ENCODE peak calls at places on chromosomes 7 and 10, in six cellular contexts. One of them, this sample, is unnamed.
A peak's percentile ranks its signal among the peaks of the same experiment; 100 is the strongest.

GRCh38 chr10:116826803-116827202 is 22.5 kb upstream of the ENO4 start:
- DNase-seq in K562: no peak
- DNase-seq in PC-3: no peak
- DNase-seq in astrocyte: peak; percentile 95
- DNase-seq in PC-9: no peak
- DNase-seq in HCT116: peak; percentile 12
- DNase-seq in this sample: no peak

GRCh38 chr7:130154501-130155317 is 50.5 kb downstream of the TMEM209 start:
- DNase-seq in K562: peak; percentile 76
- DNase-seq in PC-3: peak; percentile 19
- DNase-seq in astrocyte: no peak
- DNase-seq in PC-9: no peak
- DNase-seq in HCT116: no peak
- DNase-seq in this sample: no peak

GRCh38 chr7:67251986-67252558 is 255.4 kb downstream of the TYW1 start:
- DNase-seq in K562: peak; percentile 9
- DNase-seq in PC-3: no peak
- DNase-seq in astrocyte: no peak
- DNase-seq in PC-9: no peak
- DNase-seq in HCT116: no peak
- DNase-seq in this sample: no peak

GRCh38 chr10:77417806-77418205 is 219.8 kb downstream of the KCNMA1 start:
- DNase-seq in K562: no peak
- DNase-seq in PC-3: no peak
- DNase-seq in astrocyte: no peak
- DNase-seq in PC-9: no peak
- DNase-seq in HCT116: no peak
- DNase-seq in this sample: no peak

GRCh38 chr7:29957921-29958320 is 31.7 kb downstream of the SCRN1 start:
- DNase-seq in K562: no peak
- DNase-seq in PC-3: no peak
- DNase-seq in astrocyte: no peak
- DNase-seq in PC-9: no peak
- DNase-seq in HCT116: no peak
- DNase-seq in this sample: no peak

GRCh38 chr7:13262929-13263530 is 575.6 kb downstream of the ARL4A start:
- DNase-seq in K562: peak; percentile 56
- DNase-seq in PC-3: peak; percentile 74
- DNase-seq in astrocyte: peak; percentile 24
- DNase-seq in PC-9: no peak
- DNase-seq in HCT116: peak; percentile 26
- DNase-seq in this sample: no peak

GRCh38 chr10:85459906-85460305 is 906.7 kb downstream of the GRID1 start:
- DNase-seq in K562: no peak
- DNase-seq in PC-3: no peak
- DNase-seq in astrocyte: no peak
- DNase-seq in PC-9: no peak
- DNase-seq in HCT116: no peak
- DNase-seq in this sample: no peak

GRCh38 chr7:7861211-7861633 is 107.4 kb upstream of the GLCCI1 start:
- DNase-seq in K562: no peak
- DNase-seq in PC-3: peak; percentile 86
- DNase-seq in astrocyte: peak; percentile 86
- DNase-seq in PC-9: peak; percentile 35
- DNase-seq in HCT116: peak; percentile 7
- DNase-seq in this sample: peak; percentile 7

GRCh38 chr10:2920166-2920565 is 147.2 kb upstream of the PFKP start:
- DNase-seq in K562: no peak
- DNase-seq in PC-3: no peak
- DNase-seq in astrocyte: no peak
- DNase-seq in PC-9: no peak
- DNase-seq in HCT116: no peak
- DNase-seq in this sample: no peak

GRCh38 chr10:7121154-7121797 is 289.6 kb downstream of the SFMBT2 start:
- DNase-seq in K562: peak; percentile 75
- DNase-seq in PC-3: peak; percentile 51
- DNase-seq in astrocyte: no peak
- DNase-seq in PC-9: peak; percentile 14
- DNase-seq in HCT116: peak; percentile 8
- DNase-seq in this sample: no peak

GRCh38 chr10:129861776-129862530 is 102.1 kb downstream of the EBF3 start:
- DNase-seq in K562: no peak
- DNase-seq in PC-3: no peak
- DNase-seq in astrocyte: no peak
- DNase-seq in PC-9: no peak
- DNase-seq in HCT116: no peak
- DNase-seq in this sample: no peak

GRCh38 chr10:36634916-36635315 is 490.5 kb upstream of the ANKRD30A start:
- DNase-seq in K562: no peak
- DNase-seq in PC-3: peak; percentile 82
- DNase-seq in astrocyte: peak; percentile 82
- DNase-seq in PC-9: no peak
- DNase-seq in HCT116: no peak
- DNase-seq in this sample: no peak

GRCh38 chr7:70098133-70098561 is 499.9 kb downstream of the AUTS2 start:
- DNase-seq in K562: no peak
- DNase-seq in PC-3: no peak
- DNase-seq in astrocyte: peak; percentile 11
- DNase-seq in PC-9: no peak
- DNase-seq in HCT116: no peak
- DNase-seq in this sample: no peak

GRCh38 chr10:132547421-132547861 is 9.9 kb downstream of the INPP5A start:
- DNase-seq in K562: no peak
- DNase-seq in PC-3: no peak
- DNase-seq in astrocyte: no peak
- DNase-seq in PC-9: no peak
- DNase-seq in HCT116: no peak
- DNase-seq in this sample: no peak

GRCh38 chr7:150325110-150325611 is 1.8 kb upstream of the ACTR3C start:
- DNase-seq in K562: no peak
- DNase-seq in PC-3: no peak
- DNase-seq in astrocyte: peak; percentile 73
- DNase-seq in PC-9: no peak
- DNase-seq in HCT116: no peak
- DNase-seq in this sample: no peak

GRCh38 chr7:44281811-44282600 is 43.4 kb downstream of the CAMK2B start:
- DNase-seq in K562: no peak
- DNase-seq in PC-3: no peak
- DNase-seq in astrocyte: no peak
- DNase-seq in PC-9: no peak
- DNase-seq in HCT116: no peak
- DNase-seq in this sample: no peak

GRCh38 chr7:23247602-23248335 is 1.2 kb downstream of the GPNMB start:
- DNase-seq in K562: no peak
- DNase-seq in PC-3: no peak
- DNase-seq in astrocyte: no peak
- DNase-seq in PC-9: no peak
- DNase-seq in HCT116: no peak
- DNase-seq in this sample: no peak

GRCh38 chr10:102669206-102670064 is 25.2 kb downstream of the TRIM8 start:
- DNase-seq in K562: peak; percentile 20
- DNase-seq in PC-3: peak; percentile 65
- DNase-seq in astrocyte: peak; percentile 30
- DNase-seq in PC-9: peak; percentile 61
- DNase-seq in HCT116: peak; percentile 35
- DNase-seq in this sample: no peak

GRCh38 chr7:116380030-116380429 is 119.5 kb upstream of the CAV2 start:
- DNase-seq in K562: no peak
- DNase-seq in PC-3: no peak
- DNase-seq in astrocyte: peak; percentile 27
- DNase-seq in PC-9: no peak
- DNase-seq in HCT116: no peak
- DNase-seq in this sample: no peak

GRCh38 chr7:131071786-131072504 is 255.7 kb upstream of the MKLN1 start:
- DNase-seq in K562: peak; percentile 99
- DNase-seq in PC-3: peak; percentile 72
- DNase-seq in astrocyte: peak; percentile 86
- DNase-seq in PC-9: no peak
- DNase-seq in HCT116: no peak
- DNase-seq in this sample: no peak

GRCh38 chr10:101566333-101567164 is 21.5 kb downstream of the POLL start:
- DNase-seq in K562: peak; percentile 72
- DNase-seq in PC-3: peak; percentile 15
- DNase-seq in astrocyte: peak; percentile 5
- DNase-seq in PC-9: no peak
- DNase-seq in HCT116: no peak
- DNase-seq in this sample: no peak

GRCh38 chr10:89327803-89328441 is at the start of gene IFIT3:
- DNase-seq in K562: peak; percentile 71
- DNase-seq in PC-3: peak; percentile 80
- DNase-seq in astrocyte: peak; percentile 95
- DNase-seq in PC-9: peak; percentile 36
- DNase-seq in HCT116: peak; percentile 44
- DNase-seq in this sample: no peak

DNA sequence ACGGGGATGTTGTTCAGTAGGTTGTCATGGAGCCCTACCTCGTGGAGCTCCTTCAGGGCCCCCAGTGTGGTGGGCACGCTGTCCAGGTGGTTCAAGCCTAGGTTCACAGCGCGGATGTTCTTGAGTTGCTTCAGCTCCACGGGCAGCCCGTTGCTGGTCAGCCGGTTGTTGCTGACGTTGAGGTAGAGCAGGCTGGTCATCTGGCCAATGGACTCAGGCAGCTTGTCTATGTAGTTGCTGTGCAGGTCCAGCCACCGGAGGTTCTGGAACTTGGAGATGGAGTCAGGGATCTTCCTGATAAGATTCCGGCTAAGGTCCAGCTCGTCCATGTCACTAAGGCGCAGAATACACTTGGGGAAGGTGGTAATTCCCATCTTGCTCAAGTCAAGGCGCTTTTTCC is 26.0 kb downstream of the LRRC18 start:
- DNase-seq in K562: no peak
- DNase-seq in PC-3: no peak
- DNase-seq in astrocyte: no peak
- DNase-seq in PC-9: no peak
- DNase-seq in HCT116: no peak
- DNase-seq in this sample: no peak
- H3K36me3 ChIP-seq in K562: no peaks in the 10 kb centered on the region
- H3K36me3 ChIP-seq in PC-3: no peaks in the 10 kb centered on the region
- H3K36me3 ChIP-seq in astrocyte: no peaks in the 10 kb centered on the region
- H3K36me3 ChIP-seq in PC-9: no peaks in the 10 kb centered on the region
- H3K36me3 ChIP-seq in HCT116: no peaks in the 10 kb centered on the region
- H3K36me3 ChIP-seq in this sample: no peaks in the 10 kb centered on the region

DNA sequence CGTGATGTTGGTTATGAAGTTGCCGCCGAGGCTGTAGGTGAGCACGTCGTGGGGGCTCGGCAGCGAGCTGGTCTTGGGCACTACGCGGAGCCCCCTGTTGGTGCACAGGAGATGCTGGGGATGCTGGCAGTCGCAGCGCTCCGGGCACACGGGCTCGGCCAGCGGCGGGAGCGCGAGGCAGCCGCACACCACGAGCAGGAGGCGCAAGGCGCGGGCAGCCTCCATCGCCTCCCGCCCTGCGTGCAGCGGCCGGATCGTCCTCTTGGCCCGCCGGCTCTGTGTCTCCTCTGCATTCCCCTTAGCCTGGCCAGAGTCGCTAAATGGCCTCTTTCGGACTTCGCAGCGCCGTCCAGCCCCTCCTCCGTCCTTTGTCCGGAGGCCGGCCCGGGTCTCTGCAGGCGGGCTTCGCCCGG is 302 bp downstream of the TRIL start:
- DNase-seq in K562: no peak
- DNase-seq in PC-3: no peak
- DNase-seq in astrocyte: no peak
- DNase-seq in PC-9: no peak
- DNase-seq in HCT116: no peak
- DNase-seq in this sample: no peak
- TF ChIP-seq EZH2 in K562: no peak
- TF ChIP-seq EZH2 in PC-3: no peak
- TF ChIP-seq EZH2 in astrocyte: peak; percentile 48
- TF ChIP-seq EZH2 in PC-9: no peak
- TF ChIP-seq EZH2 in HCT116: no peak
- TF ChIP-seq EZH2 in this sample: peak; percentile 55

DNA sequence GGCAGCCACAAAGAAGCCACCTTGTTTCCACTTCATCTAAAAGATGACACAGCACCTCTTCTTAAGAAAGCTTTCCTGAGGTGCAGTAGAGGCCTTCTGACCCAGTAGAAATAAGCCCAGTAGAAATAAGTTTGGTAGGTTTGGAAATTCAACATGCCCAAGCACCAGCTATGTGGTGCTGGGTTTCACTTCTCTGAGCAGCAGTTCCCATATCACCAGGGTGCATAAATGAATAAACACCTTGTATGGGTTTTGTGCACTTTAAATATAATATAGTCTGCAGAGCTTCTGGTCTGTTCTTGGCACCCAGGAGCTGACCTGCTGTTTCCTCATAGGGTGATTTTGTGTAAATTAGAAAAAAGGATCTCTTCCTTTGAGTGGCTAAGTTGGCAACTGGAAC is 492.4 kb upstream of the SORCS1 start:
- DNase-seq in K562: no peak
- DNase-seq in PC-3: no peak
- DNase-seq in astrocyte: no peak
- DNase-seq in PC-9: no peak
- DNase-seq in HCT116: no peak
- DNase-seq in this sample: no peak
- H3K9me3 ChIP-seq in K562: no peaks in the 10 kb centered on the region
- H3K9me3 ChIP-seq in PC-3: no peaks in the 10 kb centered on the region
- H3K9me3 ChIP-seq in astrocyte: peaks cover 4% of the 10 kb centered on the region
- H3K9me3 ChIP-seq in PC-9: no peaks in the 10 kb centered on the region
- H3K9me3 ChIP-seq in HCT116: peaks cover 30% of the 10 kb centered on the region
- H3K9me3 ChIP-seq in this sample: peaks cover 2% of the 10 kb centered on the region

GRCh38 chr7:55496906-55497305 is 75.4 kb downstream of the VOPP1 start:
- DNase-seq in K562: no peak
- DNase-seq in PC-3: no peak
- DNase-seq in astrocyte: no peak
- DNase-seq in PC-9: no peak
- DNase-seq in HCT116: no peak
- DNase-seq in this sample: no peak

GRCh38 chr7:55498142-55498541 is 74.2 kb downstream of the VOPP1 start:
- DNase-seq in K562: no peak
- DNase-seq in PC-3: no peak
- DNase-seq in astrocyte: no peak
- DNase-seq in PC-9: no peak
- DNase-seq in HCT116: no peak
- DNase-seq in this sample: no peak

GRCh38 chr7:55499591-55499990 is 72.7 kb downstream of the VOPP1 start:
- DNase-seq in K562: no peak
- DNase-seq in PC-3: no peak
- DNase-seq in astrocyte: no peak
- DNase-seq in PC-9: no peak
- DNase-seq in HCT116: no peak
- DNase-seq in this sample: no peak

GRCh38 chr7:55498770-55499169 is 73.5 kb downstream of the VOPP1 start:
- DNase-seq in K562: no peak
- DNase-seq in PC-3: no peak
- DNase-seq in astrocyte: no peak
- DNase-seq in PC-9: no peak
- DNase-seq in HCT116: no peak
- DNase-seq in this sample: no peak

GRCh38 chr7:55497521-55497920 is 74.8 kb downstream of the VOPP1 start:
- DNase-seq in K562: no peak
- DNase-seq in PC-3: no peak
- DNase-seq in astrocyte: no peak
- DNase-seq in PC-9: no peak
- DNase-seq in HCT116: no peak
- DNase-seq in this sample: no peak
- H3K36me3 ChIP-seq in K562: peaks cover 3% of the 10 kb centered on the region
- H3K36me3 ChIP-seq in PC-3: no peaks in the 10 kb centered on the region
- H3K36me3 ChIP-seq in astrocyte: peaks cover 10% of the 10 kb centered on the region
- H3K36me3 ChIP-seq in PC-9: peaks cover 19% of the 10 kb centered on the region
- H3K36me3 ChIP-seq in HCT116: peaks cover 2% of the 10 kb centered on the region
- H3K36me3 ChIP-seq in this sample: peaks cover 12% of the 10 kb centered on the region

GRCh38 chr7:20331231-20331880 is 656 bp downstream of the ITGB8 start:
- DNase-seq in K562: no peak
- DNase-seq in PC-3: peak; percentile 42
- DNase-seq in astrocyte: no peak
- DNase-seq in PC-9: peak; percentile 52
- DNase-seq in HCT116: no peak
- DNase-seq in this sample: no peak
- TF ChIP-seq EZH2 in K562: no peak
- TF ChIP-seq EZH2 in PC-3: no peak
- TF ChIP-seq EZH2 in astrocyte: no peak
- TF ChIP-seq EZH2 in PC-9: no peak
- TF ChIP-seq EZH2 in HCT116: no peak
- TF ChIP-seq EZH2 in this sample: no peak